ENCODE peak calls at places on chromosome 17, in ten cellular contexts. C is H1; H is GM19239; X is stimulated activated CD8-positive, alpha-beta memory T cell treated with anti-CD3 and anti-CD28 coated beads, Interleukin-7, amount 100 ng/mL, for 1 hour; N is nephron progenitor cell; F is SHP77; D is ascending aorta; Q is amniotic stem cell; W is NCI-H2107; S is NT2/D1. R is an unnamed sample.

GRCh38 chr17:66941773-66942452 is 22.6 kb upstream of the CACNG4 start:
- DNase-seq in C (no peak), H (no peak), X (no peak), N (no peak), F (no peak), D (no peak), Q (no peak), W (no peak), S (no peak), R (no peak)

GRCh38 chr17:80637286-80637703 is 92.7 kb downstream of the RPTOR start:
- DNase-seq in C (no peak), H (no peak), X (no peak), N (peak; percentile 19), F (no peak), D (no peak), Q (no peak), W (peak; percentile 18), S (no peak), R (no peak)

GRCh38 chr17:62085511-62086408 is 20.7 kb upstream of the MED13 start:
- DNase-seq in C (no peak), H (no peak), X (no peak), N (no peak), F (no peak), D (no peak), Q (no peak), W (no peak), S (no peak), R (no peak)

GRCh38 chr17:80426671-80427326 is 11.8 kb downstream of the ENDOV start:
- DNase-seq in C (peak; percentile 56), H (peak; percentile 98), X (peak; percentile 75), N (peak; percentile 90), F (peak; percentile 79), D (no peak), Q (peak; percentile 38), W (peak; percentile 56), S (peak; percentile 38), R (peak; percentile 49)

GRCh38 chr17:45432405-45433113 is at the start of gene ARHGAP27:
- DNase-seq in C (no peak), H (no peak), X (no peak), N (peak; percentile 50), F (peak; percentile 36), D (no peak), Q (no peak), W (no peak), S (no peak), R (peak; percentile 56)

GRCh38 chr17:9672266-9672665 is 26.9 kb downstream of the USP43 start:
- DNase-seq in C (no peak), H (no peak), X (no peak), N (no peak), F (no peak), D (no peak), Q (no peak), W (no peak), S (no peak), R (no peak)

GRCh38 chr17:70158581-70158980 is 10.8 kb upstream of the KCNJ2 start:
- DNase-seq in C (no peak), H (no peak), X (no peak), N (no peak), F (no peak), D (no peak), Q (no peak), W (no peak), S (no peak), R (no peak)

GRCh38 chr17:1976000-1976682 is 49.0 kb downstream of the RTN4RL1 start:
- DNase-seq in C (no peak), H (no peak), X (no peak), N (no peak), F (no peak), D (no peak), Q (no peak), W (no peak), S (no peak), R (no peak)

GRCh38 chr17:41333836-41334235 is 16.8 kb downstream of the KRT33A start:
- DNase-seq in C (no peak), H (no peak), X (no peak), N (no peak), F (no peak), D (no peak), Q (no peak), W (no peak), S (no peak), R (no peak)

GRCh38 chr17:36686123-36686669 is 84.8 kb downstream of the MRM1 start:
- DNase-seq in C (no peak), H (no peak), X (no peak), N (no peak), F (no peak), D (no peak), Q (no peak), W (no peak), S (no peak), R (peak; percentile 67)

GRCh38 chr17:45307290-45308015 is 9.4 kb downstream of the MAP3K14 start:
- DNase-seq in C (no peak), H (no peak), X (no peak), N (no peak), F (no peak), D (no peak), Q (peak; percentile 53), W (no peak), S (no peak), R (peak; percentile 94)

GRCh38 chr17:1495265-1495664 is 2.8 kb upstream of the MYO1C start:
- DNase-seq in C (no peak), H (no peak), X (no peak), N (no peak), F (no peak), D (no peak), Q (no peak), W (no peak), S (no peak), R (peak; percentile 25)

GRCh38 chr17:35731932-35732805 is 730 bp downstream of the RASL10B start:
- DNase-seq in C (no peak), H (no peak), X (no peak), N (peak; percentile 65), F (no peak), D (no peak), Q (no peak), W (no peak), S (no peak), R (no peak)

GRCh38 chr17:12386240-12386639 is 279.4 kb upstream of the MYOCD start:
- DNase-seq in C (no peak), H (no peak), X (no peak), N (no peak), F (no peak), D (no peak), Q (no peak), W (no peak), S (no peak), R (peak; percentile 18)

GRCh38 chr17:77675816-77676799 is 282.4 kb upstream of the TNRC6C start:
- DNase-seq in C (no peak), H (no peak), X (no peak), N (peak; percentile 57), F (no peak), D (no peak), Q (no peak), W (no peak), S (no peak), R (no peak)

GRCh38 chr17:8563981-8564602 is 66.4 kb downstream of the MYH10 start:
- DNase-seq in C (no peak), H (no peak), X (no peak), N (no peak), F (no peak), D (no peak), Q (peak; percentile 19), W (no peak), S (no peak), R (no peak)

GRCh38 chr17:45372325-45372869 is 55.6 kb upstream of the MAP3K14 start:
- DNase-seq in C (no peak), H (no peak), X (no peak), N (no peak), F (no peak), D (no peak), Q (no peak), W (no peak), S (no peak), R (peak; percentile 60)

GRCh38 chr17:37607637-37608368 is 1.4 kb downstream of the SYNRG start:
- DNase-seq in C (no peak), H (peak; percentile 9), X (no peak), N (no peak), F (no peak), D (no peak), Q (no peak), W (no peak), S (no peak), R (no peak)

GRCh38 chr17:70795620-70796019 is 626.3 kb downstream of the KCNJ2 start:
- DNase-seq in C (no peak), H (no peak), X (no peak), N (no peak), F (no peak), D (no peak), Q (no peak), W (no peak), S (no peak), R (no peak)

GRCh38 chr17:78765821-78766220 is 16.3 kb downstream of the CYTH1 start:
- DNase-seq in C (no peak), H (no peak), X (no peak), N (no peak), F (no peak), D (no peak), Q (no peak), W (no peak), S (no peak), R (no peak)

GRCh38 chr17:78779848-78780247 is 2.2 kb downstream of the CYTH1 start:
- DNase-seq in C (no peak), H (no peak), X (no peak), N (no peak), F (no peak), D (no peak), Q (no peak), W (peak; percentile 66), S (no peak), R (no peak)

GRCh38 chr17:79707931-79708891 is 22.5 kb upstream of the ENPP7 start:
- DNase-seq in C (no peak), H (peak; percentile 76), X (peak; percentile 31), N (peak; percentile 81), F (no peak), D (no peak), Q (peak; percentile 2), W (no peak), S (no peak), R (no peak)

GRCh38 chr17:18043491-18043890 is 4.3 kb downstream of the GID4 start:
- DNase-seq in C (no peak), H (no peak), X (no peak), N (no peak), F (no peak), D (no peak), Q (no peak), W (no peak), S (no peak), R (peak; percentile 30)

GRCh38 chr17:76558210-76559095 is 18.6 kb downstream of the PRCD start:
- DNase-seq in C (no peak), H (no peak), X (no peak), N (no peak), F (no peak), D (no peak), Q (no peak), W (no peak), S (no peak), R (peak; percentile 44)

GRCh38 chr17:78789149-78789662 is 7.1 kb upstream of the CYTH1 start:
- DNase-seq in C (no peak), H (no peak), X (no peak), N (no peak), F (peak; percentile 70), D (no peak), Q (no peak), W (no peak), S (no peak), R (no peak)

GRCh38 chr17:76716146-76716833 is 5.5 kb upstream of the MXRA7 start:
- DNase-seq in C (no peak), H (no peak), X (peak; percentile 46), N (no peak), F (no peak), D (peak; percentile 66), Q (no peak), W (no peak), S (no peak), R (peak; percentile 97)

GRCh38 chr17:9644910-9645751 is at the start of gene USP43:
- DNase-seq in C (no peak), H (peak; percentile 33), X (no peak), N (peak; percentile 55), F (no peak), D (no peak), Q (no peak), W (no peak), S (no peak), R (peak; percentile 54)

GRCh38 chr17:42675348-42675983 is 1.3 kb downstream of the PLEKHH3 start:
- DNase-seq in C (no peak), H (no peak), X (no peak), N (no peak), F (peak; percentile 70), D (no peak), Q (no peak), W (no peak), S (no peak), R (no peak)